ENCODE peak calls at places on chromosome 9, in nine cellular contexts. One of them, this sample, is unnamed.

GRCh38 chr9:36571333-36571732 is 1.4 kb upstream of the MELK start:
- DNase-seq in stimulated activated CD4-positive, alpha-beta T cell treated with anti-CD3 and anti-CD28 coated beads, Interleukin-4, amount 100 ng/mL, for 48 hours: no peak
- DNase-seq in stimulated activated naive CD8-positive, alpha-beta T cell treated with anti-CD3 and anti-CD28 coated beads, Interleukin-15, amount 100 ng/mL, for 72 hours: no peak
- DNase-seq in ELF-1: no peak
- DNase-seq in T-helper 17 cell: no peak
- DNase-seq in head of caudate nucleus: no peak
- DNase-seq in endothelial cell: no peak
- DNase-seq in psoas muscle: no peak
- DNase-seq in T-helper 2 cell: no peak
- DNase-seq in this sample: no peak

GRCh38 chr9:137149942-137150484 is 11.1 kb downstream of the GRIN1 start:
- DNase-seq in T-helper 17 cell: no peak
- DNase-seq in ELF-1: no peak
- DNase-seq in psoas muscle: no peak
- DNase-seq in stimulated activated naive CD8-positive, alpha-beta T cell treated with anti-CD3 and anti-CD28 coated beads, Interleukin-15, amount 100 ng/mL, for 72 hours: no peak
- DNase-seq in stimulated activated CD4-positive, alpha-beta T cell treated with anti-CD3 and anti-CD28 coated beads, Interleukin-4, amount 100 ng/mL, for 48 hours: no peak
- DNase-seq in endothelial cell: no peak
- DNase-seq in T-helper 2 cell: no peak
- DNase-seq in head of caudate nucleus: no peak
- DNase-seq in this sample: no peak

GRCh38 chr9:127170049-127170448 is 47.6 kb upstream of the ANGPTL2 start:
- DNase-seq in T-helper 2 cell: no peak
- DNase-seq in stimulated activated naive CD8-positive, alpha-beta T cell treated with anti-CD3 and anti-CD28 coated beads, Interleukin-15, amount 100 ng/mL, for 72 hours: no peak
- DNase-seq in psoas muscle: no peak
- DNase-seq in head of caudate nucleus: no peak
- DNase-seq in ELF-1: no peak
- DNase-seq in endothelial cell: no peak
- DNase-seq in T-helper 17 cell: no peak
- DNase-seq in stimulated activated CD4-positive, alpha-beta T cell treated with anti-CD3 and anti-CD28 coated beads, Interleukin-4, amount 100 ng/mL, for 48 hours: no peak
- DNase-seq in this sample: no peak

GRCh38 chr9:124347206-124347967 is 67.9 kb downstream of the PSMB7 start:
- DNase-seq in head of caudate nucleus: no peak
- DNase-seq in ELF-1: no peak
- DNase-seq in endothelial cell: no peak
- DNase-seq in stimulated activated CD4-positive, alpha-beta T cell treated with anti-CD3 and anti-CD28 coated beads, Interleukin-4, amount 100 ng/mL, for 48 hours: no peak
- DNase-seq in T-helper 17 cell: no peak
- DNase-seq in T-helper 2 cell: no peak
- DNase-seq in psoas muscle: no peak
- DNase-seq in stimulated activated naive CD8-positive, alpha-beta T cell treated with anti-CD3 and anti-CD28 coated beads, Interleukin-15, amount 100 ng/mL, for 72 hours: no peak
- DNase-seq in this sample: no peak

GRCh38 chr9:130741831-130742449 is 48.4 kb downstream of the EXOSC2 start:
- DNase-seq in psoas muscle: no peak
- DNase-seq in ELF-1: no peak
- DNase-seq in stimulated activated CD4-positive, alpha-beta T cell treated with anti-CD3 and anti-CD28 coated beads, Interleukin-4, amount 100 ng/mL, for 48 hours: no peak
- DNase-seq in stimulated activated naive CD8-positive, alpha-beta T cell treated with anti-CD3 and anti-CD28 coated beads, Interleukin-15, amount 100 ng/mL, for 72 hours: no peak
- DNase-seq in T-helper 2 cell: no peak
- DNase-seq in endothelial cell: no peak
- DNase-seq in head of caudate nucleus: no peak
- DNase-seq in T-helper 17 cell: no peak
- DNase-seq in this sample: no peak

GRCh38 chr9:37262410-37262809 is 142.0 kb downstream of the ZCCHC7 start:
- DNase-seq in endothelial cell: peak; percentile 20
- DNase-seq in T-helper 17 cell: no peak
- DNase-seq in head of caudate nucleus: no peak
- DNase-seq in stimulated activated CD4-positive, alpha-beta T cell treated with anti-CD3 and anti-CD28 coated beads, Interleukin-4, amount 100 ng/mL, for 48 hours: no peak
- DNase-seq in ELF-1: no peak
- DNase-seq in stimulated activated naive CD8-positive, alpha-beta T cell treated with anti-CD3 and anti-CD28 coated beads, Interleukin-15, amount 100 ng/mL, for 72 hours: no peak
- DNase-seq in T-helper 2 cell: no peak
- DNase-seq in psoas muscle: no peak
- DNase-seq in this sample: peak; percentile 48

GRCh38 chr9:76610009-76610352 is 151.0 kb downstream of the GCNT1 start:
- DNase-seq in stimulated activated naive CD8-positive, alpha-beta T cell treated with anti-CD3 and anti-CD28 coated beads, Interleukin-15, amount 100 ng/mL, for 72 hours: no peak
- DNase-seq in endothelial cell: no peak
- DNase-seq in psoas muscle: peak; percentile 82
- DNase-seq in stimulated activated CD4-positive, alpha-beta T cell treated with anti-CD3 and anti-CD28 coated beads, Interleukin-4, amount 100 ng/mL, for 48 hours: no peak
- DNase-seq in T-helper 17 cell: no peak
- DNase-seq in head of caudate nucleus: peak; percentile 6
- DNase-seq in T-helper 2 cell: no peak
- DNase-seq in ELF-1: no peak
- DNase-seq in this sample: no peak

GRCh38 chr9:106801816-106802215 is 61.1 kb upstream of the ZNF462 start:
- DNase-seq in endothelial cell: no peak
- DNase-seq in psoas muscle: no peak
- DNase-seq in stimulated activated naive CD8-positive, alpha-beta T cell treated with anti-CD3 and anti-CD28 coated beads, Interleukin-15, amount 100 ng/mL, for 72 hours: no peak
- DNase-seq in head of caudate nucleus: no peak
- DNase-seq in T-helper 17 cell: no peak
- DNase-seq in T-helper 2 cell: no peak
- DNase-seq in ELF-1: no peak
- DNase-seq in stimulated activated CD4-positive, alpha-beta T cell treated with anti-CD3 and anti-CD28 coated beads, Interleukin-4, amount 100 ng/mL, for 48 hours: no peak
- DNase-seq in this sample: no peak

GRCh38 chr9:122263699-122264349 is 816 bp downstream of the RBM18 start:
- DNase-seq in T-helper 2 cell: peak; percentile 6
- DNase-seq in ELF-1: no peak
- DNase-seq in endothelial cell: no peak
- DNase-seq in psoas muscle: no peak
- DNase-seq in stimulated activated naive CD8-positive, alpha-beta T cell treated with anti-CD3 and anti-CD28 coated beads, Interleukin-15, amount 100 ng/mL, for 72 hours: no peak
- DNase-seq in head of caudate nucleus: no peak
- DNase-seq in T-helper 17 cell: no peak
- DNase-seq in stimulated activated CD4-positive, alpha-beta T cell treated with anti-CD3 and anti-CD28 coated beads, Interleukin-4, amount 100 ng/mL, for 48 hours: no peak
- DNase-seq in this sample: no peak

GRCh38 chr9:136799854-136800657 is 3.9 kb downstream of the CCDC183 start:
- DNase-seq in stimulated activated CD4-positive, alpha-beta T cell treated with anti-CD3 and anti-CD28 coated beads, Interleukin-4, amount 100 ng/mL, for 48 hours: peak; percentile 85
- DNase-seq in ELF-1: peak; percentile 86
- DNase-seq in psoas muscle: peak; percentile 69
- DNase-seq in stimulated activated naive CD8-positive, alpha-beta T cell treated with anti-CD3 and anti-CD28 coated beads, Interleukin-15, amount 100 ng/mL, for 72 hours: peak; percentile 72
- DNase-seq in head of caudate nucleus: peak; percentile 72
- DNase-seq in T-helper 17 cell: peak; percentile 60
- DNase-seq in endothelial cell: peak; percentile 89
- DNase-seq in T-helper 2 cell: peak; percentile 63
- DNase-seq in this sample: peak; percentile 92

GRCh38 chr9:13278023-13278367 is 1.5 kb downstream of the MPDZ start:
- DNase-seq in ELF-1: no peak
- DNase-seq in stimulated activated naive CD8-positive, alpha-beta T cell treated with anti-CD3 and anti-CD28 coated beads, Interleukin-15, amount 100 ng/mL, for 72 hours: no peak
- DNase-seq in T-helper 17 cell: no peak
- DNase-seq in endothelial cell: no peak
- DNase-seq in head of caudate nucleus: no peak
- DNase-seq in T-helper 2 cell: no peak
- DNase-seq in psoas muscle: no peak
- DNase-seq in stimulated activated CD4-positive, alpha-beta T cell treated with anti-CD3 and anti-CD28 coated beads, Interleukin-4, amount 100 ng/mL, for 48 hours: no peak
- DNase-seq in this sample: peak; percentile 77

GRCh38 chr9:82586918-82587356 is 476.0 kb downstream of the RASEF start:
- DNase-seq in psoas muscle: no peak
- DNase-seq in T-helper 17 cell: no peak
- DNase-seq in T-helper 2 cell: no peak
- DNase-seq in endothelial cell: no peak
- DNase-seq in head of caudate nucleus: no peak
- DNase-seq in stimulated activated CD4-positive, alpha-beta T cell treated with anti-CD3 and anti-CD28 coated beads, Interleukin-4, amount 100 ng/mL, for 48 hours: no peak
- DNase-seq in stimulated activated naive CD8-positive, alpha-beta T cell treated with anti-CD3 and anti-CD28 coated beads, Interleukin-15, amount 100 ng/mL, for 72 hours: no peak
- DNase-seq in ELF-1: no peak
- DNase-seq in this sample: no peak

GRCh38 chr9:113468716-113469448 is 5.4 kb downstream of the RGS3 start:
- DNase-seq in T-helper 17 cell: no peak
- DNase-seq in ELF-1: no peak
- DNase-seq in endothelial cell: no peak
- DNase-seq in T-helper 2 cell: no peak
- DNase-seq in psoas muscle: no peak
- DNase-seq in stimulated activated naive CD8-positive, alpha-beta T cell treated with anti-CD3 and anti-CD28 coated beads, Interleukin-15, amount 100 ng/mL, for 72 hours: no peak
- DNase-seq in head of caudate nucleus: peak; percentile 7
- DNase-seq in stimulated activated CD4-positive, alpha-beta T cell treated with anti-CD3 and anti-CD28 coated beads, Interleukin-4, amount 100 ng/mL, for 48 hours: no peak
- DNase-seq in this sample: no peak

GRCh38 chr9:4293293-4293931 is 6.5 kb downstream of the GLIS3 start:
- DNase-seq in head of caudate nucleus: no peak
- DNase-seq in endothelial cell: no peak
- DNase-seq in psoas muscle: peak; percentile 27
- DNase-seq in T-helper 17 cell: no peak
- DNase-seq in stimulated activated CD4-positive, alpha-beta T cell treated with anti-CD3 and anti-CD28 coated beads, Interleukin-4, amount 100 ng/mL, for 48 hours: no peak
- DNase-seq in ELF-1: peak; percentile 31
- DNase-seq in stimulated activated naive CD8-positive, alpha-beta T cell treated with anti-CD3 and anti-CD28 coated beads, Interleukin-15, amount 100 ng/mL, for 72 hours: no peak
- DNase-seq in T-helper 2 cell: no peak
- DNase-seq in this sample: peak; percentile 72

GRCh38 chr9:133713960-133714495 is 24.1 kb downstream of the SARDH start:
- DNase-seq in T-helper 2 cell: no peak
- DNase-seq in head of caudate nucleus: no peak
- DNase-seq in stimulated activated naive CD8-positive, alpha-beta T cell treated with anti-CD3 and anti-CD28 coated beads, Interleukin-15, amount 100 ng/mL, for 72 hours: no peak
- DNase-seq in psoas muscle: no peak
- DNase-seq in T-helper 17 cell: no peak
- DNase-seq in stimulated activated CD4-positive, alpha-beta T cell treated with anti-CD3 and anti-CD28 coated beads, Interleukin-4, amount 100 ng/mL, for 48 hours: no peak
- DNase-seq in ELF-1: no peak
- DNase-seq in endothelial cell: peak; percentile 4
- DNase-seq in this sample: no peak

GRCh38 chr9:113622600-113623400 is 159.3 kb downstream of the RGS3 start:
- DNase-seq in endothelial cell: no peak
- DNase-seq in stimulated activated CD4-positive, alpha-beta T cell treated with anti-CD3 and anti-CD28 coated beads, Interleukin-4, amount 100 ng/mL, for 48 hours: peak; percentile 74
- DNase-seq in stimulated activated naive CD8-positive, alpha-beta T cell treated with anti-CD3 and anti-CD28 coated beads, Interleukin-15, amount 100 ng/mL, for 72 hours: peak; percentile 25
- DNase-seq in T-helper 2 cell: no peak
- DNase-seq in T-helper 17 cell: no peak
- DNase-seq in head of caudate nucleus: no peak
- DNase-seq in ELF-1: peak; percentile 86
- DNase-seq in psoas muscle: no peak
- DNase-seq in this sample: peak; percentile 98

GRCh38 chr9:135329571-135330306 is 149.8 kb upstream of the PPP1R26 start:
- DNase-seq in T-helper 17 cell: no peak
- DNase-seq in stimulated activated naive CD8-positive, alpha-beta T cell treated with anti-CD3 and anti-CD28 coated beads, Interleukin-15, amount 100 ng/mL, for 72 hours: no peak
- DNase-seq in stimulated activated CD4-positive, alpha-beta T cell treated with anti-CD3 and anti-CD28 coated beads, Interleukin-4, amount 100 ng/mL, for 48 hours: no peak
- DNase-seq in ELF-1: peak; percentile 43
- DNase-seq in psoas muscle: no peak
- DNase-seq in endothelial cell: no peak
- DNase-seq in head of caudate nucleus: no peak
- DNase-seq in T-helper 2 cell: no peak
- DNase-seq in this sample: peak; percentile 39

GRCh38 chr9:90979614-90980013 is 178.0 kb downstream of the SYK start:
- DNase-seq in T-helper 17 cell: no peak
- DNase-seq in psoas muscle: no peak
- DNase-seq in ELF-1: no peak
- DNase-seq in stimulated activated naive CD8-positive, alpha-beta T cell treated with anti-CD3 and anti-CD28 coated beads, Interleukin-15, amount 100 ng/mL, for 72 hours: no peak
- DNase-seq in T-helper 2 cell: no peak
- DNase-seq in head of caudate nucleus: no peak
- DNase-seq in stimulated activated CD4-positive, alpha-beta T cell treated with anti-CD3 and anti-CD28 coated beads, Interleukin-4, amount 100 ng/mL, for 48 hours: no peak
- DNase-seq in endothelial cell: no peak
- DNase-seq in this sample: peak; percentile 54

GRCh38 chr9:121144482-121144881 is 57.2 kb downstream of the RAB14 start:
- DNase-seq in ELF-1: no peak
- DNase-seq in T-helper 2 cell: no peak
- DNase-seq in stimulated activated naive CD8-positive, alpha-beta T cell treated with anti-CD3 and anti-CD28 coated beads, Interleukin-15, amount 100 ng/mL, for 72 hours: no peak
- DNase-seq in endothelial cell: no peak
- DNase-seq in T-helper 17 cell: no peak
- DNase-seq in head of caudate nucleus: no peak
- DNase-seq in stimulated activated CD4-positive, alpha-beta T cell treated with anti-CD3 and anti-CD28 coated beads, Interleukin-4, amount 100 ng/mL, for 48 hours: no peak
- DNase-seq in psoas muscle: no peak
- DNase-seq in this sample: no peak

GRCh38 chr9:21543187-21543586 is 61.1 kb upstream of the IFNE start:
- DNase-seq in ELF-1: no peak
- DNase-seq in psoas muscle: no peak
- DNase-seq in head of caudate nucleus: no peak
- DNase-seq in stimulated activated naive CD8-positive, alpha-beta T cell treated with anti-CD3 and anti-CD28 coated beads, Interleukin-15, amount 100 ng/mL, for 72 hours: no peak
- DNase-seq in stimulated activated CD4-positive, alpha-beta T cell treated with anti-CD3 and anti-CD28 coated beads, Interleukin-4, amount 100 ng/mL, for 48 hours: no peak
- DNase-seq in T-helper 17 cell: no peak
- DNase-seq in T-helper 2 cell: no peak
- DNase-seq in endothelial cell: no peak
- DNase-seq in this sample: peak; percentile 77

GRCh38 chr9:115404311-115404710 is 286.4 kb upstream of the TNC start:
- DNase-seq in T-helper 17 cell: no peak
- DNase-seq in T-helper 2 cell: no peak
- DNase-seq in head of caudate nucleus: no peak
- DNase-seq in stimulated activated CD4-positive, alpha-beta T cell treated with anti-CD3 and anti-CD28 coated beads, Interleukin-4, amount 100 ng/mL, for 48 hours: no peak
- DNase-seq in stimulated activated naive CD8-positive, alpha-beta T cell treated with anti-CD3 and anti-CD28 coated beads, Interleukin-15, amount 100 ng/mL, for 72 hours: no peak
- DNase-seq in ELF-1: no peak
- DNase-seq in endothelial cell: no peak
- DNase-seq in psoas muscle: no peak
- DNase-seq in this sample: no peak

GRCh38 chr9:79116064-79116463 is 455.7 kb upstream of the TLE4 start:
- DNase-seq in head of caudate nucleus: no peak
- DNase-seq in stimulated activated naive CD8-positive, alpha-beta T cell treated with anti-CD3 and anti-CD28 coated beads, Interleukin-15, amount 100 ng/mL, for 72 hours: no peak
- DNase-seq in ELF-1: no peak
- DNase-seq in psoas muscle: no peak
- DNase-seq in T-helper 17 cell: no peak
- DNase-seq in stimulated activated CD4-positive, alpha-beta T cell treated with anti-CD3 and anti-CD28 coated beads, Interleukin-4, amount 100 ng/mL, for 48 hours: no peak
- DNase-seq in T-helper 2 cell: no peak
- DNase-seq in endothelial cell: no peak
- DNase-seq in this sample: no peak

GRCh38 chr9:129225815-129226214 is 47.8 kb upstream of the IER5L start:
- DNase-seq in endothelial cell: peak; percentile 23
- DNase-seq in stimulated activated naive CD8-positive, alpha-beta T cell treated with anti-CD3 and anti-CD28 coated beads, Interleukin-15, amount 100 ng/mL, for 72 hours: no peak
- DNase-seq in T-helper 17 cell: no peak
- DNase-seq in T-helper 2 cell: peak; percentile 43
- DNase-seq in stimulated activated CD4-positive, alpha-beta T cell treated with anti-CD3 and anti-CD28 coated beads, Interleukin-4, amount 100 ng/mL, for 48 hours: no peak
- DNase-seq in psoas muscle: peak; percentile 79
- DNase-seq in head of caudate nucleus: no peak
- DNase-seq in ELF-1: peak; percentile 97
- DNase-seq in this sample: peak; percentile 94

GRCh38 chr9:97726716-97727115 is 29.6 kb upstream of the XPA start:
- DNase-seq in head of caudate nucleus: no peak
- DNase-seq in ELF-1: no peak
- DNase-seq in T-helper 17 cell: no peak
- DNase-seq in stimulated activated CD4-positive, alpha-beta T cell treated with anti-CD3 and anti-CD28 coated beads, Interleukin-4, amount 100 ng/mL, for 48 hours: no peak
- DNase-seq in psoas muscle: no peak
- DNase-seq in T-helper 2 cell: no peak
- DNase-seq in stimulated activated naive CD8-positive, alpha-beta T cell treated with anti-CD3 and anti-CD28 coated beads, Interleukin-15, amount 100 ng/mL, for 72 hours: no peak
- DNase-seq in endothelial cell: no peak
- DNase-seq in this sample: no peak

GRCh38 chr9:136690104-136690840 is 3.0 kb upstream of the AGPAT2 start:
- DNase-seq in head of caudate nucleus: no peak
- DNase-seq in stimulated activated naive CD8-positive, alpha-beta T cell treated with anti-CD3 and anti-CD28 coated beads, Interleukin-15, amount 100 ng/mL, for 72 hours: no peak
- DNase-seq in endothelial cell: no peak
- DNase-seq in ELF-1: no peak
- DNase-seq in T-helper 17 cell: no peak
- DNase-seq in psoas muscle: peak; percentile 77
- DNase-seq in stimulated activated CD4-positive, alpha-beta T cell treated with anti-CD3 and anti-CD28 coated beads, Interleukin-4, amount 100 ng/mL, for 48 hours: no peak
- DNase-seq in T-helper 2 cell: no peak
- DNase-seq in this sample: no peak

GRCh38 chr9:99824378-99825157 is 2.9 kb downstream of the NR4A3 start:
- DNase-seq in psoas muscle: no peak
- DNase-seq in ELF-1: peak; percentile 82
- DNase-seq in T-helper 17 cell: peak; percentile 64
- DNase-seq in stimulated activated CD4-positive, alpha-beta T cell treated with anti-CD3 and anti-CD28 coated beads, Interleukin-4, amount 100 ng/mL, for 48 hours: peak; percentile 69
- DNase-seq in head of caudate nucleus: no peak
- DNase-seq in endothelial cell: peak; percentile 71
- DNase-seq in stimulated activated naive CD8-positive, alpha-beta T cell treated with anti-CD3 and anti-CD28 coated beads, Interleukin-15, amount 100 ng/mL, for 72 hours: peak; percentile 85
- DNase-seq in T-helper 2 cell: peak; percentile 64
- DNase-seq in this sample: peak; percentile 78

GRCh38 chr9:89374176-89374575 is 55.9 kb downstream of the SECISBP2 start:
- DNase-seq in head of caudate nucleus: no peak
- DNase-seq in ELF-1: no peak
- DNase-seq in T-helper 17 cell: no peak
- DNase-seq in stimulated activated CD4-positive, alpha-beta T cell treated with anti-CD3 and anti-CD28 coated beads, Interleukin-4, amount 100 ng/mL, for 48 hours: no peak
- DNase-seq in T-helper 2 cell: no peak
- DNase-seq in endothelial cell: no peak
- DNase-seq in stimulated activated naive CD8-positive, alpha-beta T cell treated with anti-CD3 and anti-CD28 coated beads, Interleukin-15, amount 100 ng/mL, for 72 hours: no peak
- DNase-seq in psoas muscle: no peak
- DNase-seq in this sample: no peak

GRCh38 chr9:19440823-19441580 is 32.2 kb downstream of the ACER2 start:
- DNase-seq in endothelial cell: no peak
- DNase-seq in T-helper 2 cell: no peak
- DNase-seq in head of caudate nucleus: no peak
- DNase-seq in T-helper 17 cell: no peak
- DNase-seq in ELF-1: no peak
- DNase-seq in stimulated activated CD4-positive, alpha-beta T cell treated with anti-CD3 and anti-CD28 coated beads, Interleukin-4, amount 100 ng/mL, for 48 hours: no peak
- DNase-seq in psoas muscle: no peak
- DNase-seq in stimulated activated naive CD8-positive, alpha-beta T cell treated with anti-CD3 and anti-CD28 coated beads, Interleukin-15, amount 100 ng/mL, for 72 hours: no peak
- DNase-seq in this sample: no peak

GRCh38 chr9:126150411-126151030 is 176.1 kb upstream of the MVB12B start:
- DNase-seq in head of caudate nucleus: no peak
- DNase-seq in T-helper 2 cell: no peak
- DNase-seq in ELF-1: no peak
- DNase-seq in psoas muscle: no peak
- DNase-seq in stimulated activated naive CD8-positive, alpha-beta T cell treated with anti-CD3 and anti-CD28 coated beads, Interleukin-15, amount 100 ng/mL, for 72 hours: no peak
- DNase-seq in T-helper 17 cell: no peak
- DNase-seq in endothelial cell: peak; percentile 3
- DNase-seq in stimulated activated CD4-positive, alpha-beta T cell treated with anti-CD3 and anti-CD28 coated beads, Interleukin-4, amount 100 ng/mL, for 48 hours: no peak
- DNase-seq in this sample: peak; percentile 78

GRCh38 chr9:93292664-93293328 is 108.9 kb downstream of the WNK2 start:
- DNase-seq in stimulated activated CD4-positive, alpha-beta T cell treated with anti-CD3 and anti-CD28 coated beads, Interleukin-4, amount 100 ng/mL, for 48 hours: no peak
- DNase-seq in stimulated activated naive CD8-positive, alpha-beta T cell treated with anti-CD3 and anti-CD28 coated beads, Interleukin-15, amount 100 ng/mL, for 72 hours: no peak
- DNase-seq in T-helper 17 cell: no peak
- DNase-seq in endothelial cell: no peak
- DNase-seq in psoas muscle: no peak
- DNase-seq in head of caudate nucleus: no peak
- DNase-seq in ELF-1: no peak
- DNase-seq in T-helper 2 cell: no peak
- DNase-seq in this sample: no peak

GRCh38 chr9:13575558-13575957 is 296.1 kb upstream of the MPDZ start:
- DNase-seq in T-helper 2 cell: no peak
- DNase-seq in T-helper 17 cell: no peak
- DNase-seq in psoas muscle: no peak
- DNase-seq in ELF-1: no peak
- DNase-seq in endothelial cell: peak; percentile 30
- DNase-seq in head of caudate nucleus: no peak
- DNase-seq in stimulated activated CD4-positive, alpha-beta T cell treated with anti-CD3 and anti-CD28 coated beads, Interleukin-4, amount 100 ng/mL, for 48 hours: no peak
- DNase-seq in stimulated activated naive CD8-positive, alpha-beta T cell treated with anti-CD3 and anti-CD28 coated beads, Interleukin-15, amount 100 ng/mL, for 72 hours: no peak
- DNase-seq in this sample: no peak

This sample was measured in mesendoderm.